ENCODE peak calls at places on chromosomes 3 and 15, in nine cellular contexts. One of them, this sample, is unnamed.

GRCh38 chr15:31605467-31605931 is 278.9 kb downstream of the KLF13 start:
- DNase-seq in upper lobe of left lung: no peak
- DNase-seq in stomach: no peak
- DNase-seq in tibial artery: no peak
- DNase-seq in IMR-90: peak
- DNase-seq in ovary: no peak
- DNase-seq in thyroid gland: peak
- DNase-seq in HCT116: no peak
- DNase-seq in OCI-LY7: no peak
- DNase-seq in this sample: no peak

GRCh38 chr3:100155105-100155504 is 40.8 kb upstream of the FILIP1L start:
- DNase-seq in tibial artery: no peak
- DNase-seq in upper lobe of left lung: no peak
- DNase-seq in OCI-LY7: no peak
- DNase-seq in ovary: no peak
- DNase-seq in thyroid gland: no peak
- DNase-seq in IMR-90: peak
- DNase-seq in HCT116: no peak
- DNase-seq in stomach: no peak
- DNase-seq in this sample: no peak

GRCh38 chr3:45554001-45554691 is 40.4 kb upstream of the LIMD1 start:
- DNase-seq in upper lobe of left lung: no peak
- DNase-seq in ovary: peak
- DNase-seq in stomach: peak
- DNase-seq in tibial artery: no peak
- DNase-seq in IMR-90: peak
- DNase-seq in OCI-LY7: peak
- DNase-seq in thyroid gland: no peak
- DNase-seq in HCT116: no peak
- DNase-seq in this sample: no peak

GRCh38 chr15:91055548-91056331 is 33.3 kb upstream of the VPS33B start:
- DNase-seq in ovary: no peak
- DNase-seq in OCI-LY7: peak
- DNase-seq in HCT116: peak
- DNase-seq in thyroid gland: peak
- DNase-seq in IMR-90: peak
- DNase-seq in stomach: peak
- DNase-seq in tibial artery: no peak
- DNase-seq in upper lobe of left lung: peak
- DNase-seq in this sample: peak

GRCh38 chr15:95883064-95883463 is 447.4 kb upstream of the NR2F2 start:
- DNase-seq in ovary: peak
- DNase-seq in IMR-90: no peak
- DNase-seq in stomach: no peak
- DNase-seq in upper lobe of left lung: no peak
- DNase-seq in tibial artery: no peak
- DNase-seq in thyroid gland: no peak
- DNase-seq in HCT116: no peak
- DNase-seq in OCI-LY7: no peak
- DNase-seq in this sample: no peak

GRCh38 chr3:130894130-130894872 is 417 bp downstream of the ATP2C1 start:
- DNase-seq in ovary: peak
- DNase-seq in upper lobe of left lung: peak
- DNase-seq in HCT116: no peak
- DNase-seq in stomach: peak
- DNase-seq in IMR-90: no peak
- DNase-seq in tibial artery: peak
- DNase-seq in thyroid gland: peak
- DNase-seq in OCI-LY7: peak
- DNase-seq in this sample: no peak

GRCh38 chr3:107206945-107207344 is 170.3 kb upstream of the CCDC54 start:
- DNase-seq in stomach: no peak
- DNase-seq in upper lobe of left lung: no peak
- DNase-seq in tibial artery: no peak
- DNase-seq in thyroid gland: peak
- DNase-seq in ovary: no peak
- DNase-seq in OCI-LY7: no peak
- DNase-seq in IMR-90: no peak
- DNase-seq in HCT116: no peak
- DNase-seq in this sample: no peak

GRCh38 chr3:49733551-49733950 is 9.8 kb upstream of the GMPPB start:
- DNase-seq in ovary: no peak
- DNase-seq in thyroid gland: no peak
- DNase-seq in tibial artery: peak
- DNase-seq in IMR-90: no peak
- DNase-seq in upper lobe of left lung: no peak
- DNase-seq in OCI-LY7: no peak
- DNase-seq in stomach: no peak
- DNase-seq in HCT116: no peak
- DNase-seq in this sample: no peak

GRCh38 chr3:156761007-156761406 is 65.1 kb upstream of the LEKR1 start:
- DNase-seq in thyroid gland: no peak
- DNase-seq in ovary: no peak
- DNase-seq in tibial artery: no peak
- DNase-seq in stomach: no peak
- DNase-seq in IMR-90: no peak
- DNase-seq in upper lobe of left lung: no peak
- DNase-seq in HCT116: no peak
- DNase-seq in OCI-LY7: no peak
- DNase-seq in this sample: no peak

GRCh38 chr3:125191730-125192129 is 20.8 kb downstream of the SLC12A8 start:
- DNase-seq in IMR-90: no peak
- DNase-seq in thyroid gland: no peak
- DNase-seq in ovary: no peak
- DNase-seq in stomach: no peak
- DNase-seq in HCT116: no peak
- DNase-seq in OCI-LY7: no peak
- DNase-seq in tibial artery: no peak
- DNase-seq in upper lobe of left lung: no peak
- DNase-seq in this sample: no peak

GRCh38 chr15:57992761-57993295 is 72.7 kb downstream of the ALDH1A2 start:
- DNase-seq in upper lobe of left lung: no peak
- DNase-seq in tibial artery: no peak
- DNase-seq in HCT116: no peak
- DNase-seq in thyroid gland: no peak
- DNase-seq in IMR-90: no peak
- DNase-seq in ovary: no peak
- DNase-seq in stomach: no peak
- DNase-seq in OCI-LY7: no peak
- DNase-seq in this sample: no peak

GRCh38 chr3:114887806-114888205 is 259.3 kb downstream of the ZBTB20 start:
- DNase-seq in ovary: no peak
- DNase-seq in stomach: no peak
- DNase-seq in HCT116: no peak
- DNase-seq in IMR-90: no peak
- DNase-seq in upper lobe of left lung: no peak
- DNase-seq in OCI-LY7: no peak
- DNase-seq in tibial artery: no peak
- DNase-seq in thyroid gland: no peak
- DNase-seq in this sample: no peak

GRCh38 chr15:95799286-95800187 is 531.0 kb upstream of the NR2F2 start:
- DNase-seq in stomach: no peak
- DNase-seq in upper lobe of left lung: no peak
- DNase-seq in OCI-LY7: no peak
- DNase-seq in ovary: no peak
- DNase-seq in HCT116: no peak
- DNase-seq in IMR-90: peak
- DNase-seq in thyroid gland: no peak
- DNase-seq in tibial artery: no peak
- DNase-seq in this sample: peak

GRCh38 chr3:45950686-45951600 is 7.7 kb downstream of the CXCR6 start:
- DNase-seq in ovary: no peak
- DNase-seq in OCI-LY7: no peak
- DNase-seq in stomach: peak
- DNase-seq in tibial artery: no peak
- DNase-seq in upper lobe of left lung: no peak
- DNase-seq in IMR-90: no peak
- DNase-seq in HCT116: no peak
- DNase-seq in thyroid gland: no peak
- DNase-seq in this sample: no peak

GRCh38 chr15:68431792-68432401 is at the start of gene ITGA11:
- DNase-seq in ovary: peak
- DNase-seq in IMR-90: peak
- DNase-seq in thyroid gland: peak
- DNase-seq in HCT116: no peak
- DNase-seq in tibial artery: peak
- DNase-seq in upper lobe of left lung: peak
- DNase-seq in OCI-LY7: no peak
- DNase-seq in stomach: peak
- DNase-seq in this sample: no peak

GRCh38 chr3:100104817-100105413 is 9.4 kb downstream of the FILIP1L start:
- DNase-seq in upper lobe of left lung: no peak
- DNase-seq in IMR-90: no peak
- DNase-seq in ovary: no peak
- DNase-seq in stomach: no peak
- DNase-seq in HCT116: no peak
- DNase-seq in tibial artery: no peak
- DNase-seq in thyroid gland: no peak
- DNase-seq in OCI-LY7: peak
- DNase-seq in this sample: peak

GRCh38 chr3:61649381-61650170 is 88.2 kb downstream of the PTPRG start:
- DNase-seq in upper lobe of left lung: no peak
- DNase-seq in stomach: no peak
- DNase-seq in OCI-LY7: no peak
- DNase-seq in ovary: no peak
- DNase-seq in tibial artery: no peak
- DNase-seq in thyroid gland: no peak
- DNase-seq in IMR-90: no peak
- DNase-seq in HCT116: no peak
- DNase-seq in this sample: no peak

GRCh38 chr3:61650719-61651118 is 89.3 kb downstream of the PTPRG start:
- DNase-seq in stomach: no peak
- DNase-seq in upper lobe of left lung: no peak
- DNase-seq in ovary: no peak
- DNase-seq in HCT116: no peak
- DNase-seq in tibial artery: no peak
- DNase-seq in OCI-LY7: no peak
- DNase-seq in thyroid gland: no peak
- DNase-seq in IMR-90: no peak
- DNase-seq in this sample: peak

GRCh38 chr3:61646360-61646759 is 85.0 kb downstream of the PTPRG start:
- DNase-seq in thyroid gland: no peak
- DNase-seq in ovary: no peak
- DNase-seq in IMR-90: no peak
- DNase-seq in upper lobe of left lung: no peak
- DNase-seq in HCT116: no peak
- DNase-seq in tibial artery: no peak
- DNase-seq in stomach: no peak
- DNase-seq in OCI-LY7: no peak
- DNase-seq in this sample: no peak

GRCh38 chr3:61646851-61647525 is 85.6 kb downstream of the PTPRG start:
- DNase-seq in tibial artery: no peak
- DNase-seq in HCT116: no peak
- DNase-seq in OCI-LY7: no peak
- DNase-seq in upper lobe of left lung: no peak
- DNase-seq in IMR-90: peak
- DNase-seq in stomach: no peak
- DNase-seq in thyroid gland: no peak
- DNase-seq in ovary: no peak
- DNase-seq in this sample: no peak

DNA sequence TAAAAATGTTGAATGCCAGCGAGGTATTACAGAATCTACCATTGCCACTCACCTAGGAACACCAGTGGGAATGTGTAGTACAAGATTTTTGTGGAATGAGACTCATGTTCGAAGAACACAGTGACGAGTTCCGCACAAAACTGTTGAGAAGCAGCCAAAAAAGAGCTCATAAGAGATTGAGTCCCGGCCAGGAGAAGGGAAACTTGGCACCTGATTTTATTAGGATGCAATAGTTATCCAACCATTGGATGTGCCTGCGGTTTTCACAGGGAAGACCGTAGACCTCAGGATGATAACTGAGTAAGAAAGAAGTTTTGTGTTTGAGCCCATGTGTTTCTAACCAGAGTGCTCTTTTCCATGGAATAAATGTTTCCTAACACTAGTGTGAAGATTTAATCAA is 88.9 kb downstream of the PTPRG start:
- DNase-seq in upper lobe of left lung: no peak
- DNase-seq in tibial artery: peak
- DNase-seq in OCI-LY7: no peak
- DNase-seq in ovary: peak
- DNase-seq in HCT116: no peak
- DNase-seq in stomach: no peak
- DNase-seq in IMR-90: peak
- DNase-seq in thyroid gland: peak
- DNase-seq in this sample: peak
- H3K4me3 ChIP-seq in upper lobe of left lung: no peak
- H3K4me3 ChIP-seq in tibial artery: no peak
- H3K4me3 ChIP-seq in OCI-LY7: no peak
- H3K4me3 ChIP-seq in ovary: no peak
- H3K4me3 ChIP-seq in HCT116: no peak
- H3K4me3 ChIP-seq in stomach: no peak
- H3K4me3 ChIP-seq in IMR-90: no peak
- H3K4me3 ChIP-seq in thyroid gland: no peak
- H3K4me3 ChIP-seq in this sample: no peak

GRCh38 chr3:14863324-14864100 is 44.8 kb downstream of the FGD5 start:
- DNase-seq in tibial artery: no peak
- DNase-seq in OCI-LY7: no peak
- DNase-seq in stomach: no peak
- DNase-seq in ovary: no peak
- DNase-seq in thyroid gland: no peak
- DNase-seq in HCT116: no peak
- DNase-seq in upper lobe of left lung: no peak
- DNase-seq in IMR-90: no peak
- DNase-seq in this sample: no peak
- TF ChIP-seq CTCF in tibial artery: no peak
- TF ChIP-seq CTCF in OCI-LY7: peak
- TF ChIP-seq CTCF in stomach: no peak
- TF ChIP-seq CTCF in ovary: no peak
- TF ChIP-seq CTCF in thyroid gland: no peak
- TF ChIP-seq CTCF in HCT116: peak
- TF ChIP-seq CTCF in upper lobe of left lung: peak
- TF ChIP-seq CTCF in IMR-90: no peak
- TF ChIP-seq CTCF in this sample: peak

GRCh38 chr15:37094542-37095196 is 5.7 kb downstream of the MEIS2 start:
- DNase-seq in OCI-LY7: no peak
- DNase-seq in IMR-90: peak
- DNase-seq in ovary: no peak
- DNase-seq in thyroid gland: no peak
- DNase-seq in tibial artery: no peak
- DNase-seq in upper lobe of left lung: no peak
- DNase-seq in stomach: no peak
- DNase-seq in HCT116: no peak
- DNase-seq in this sample: no peak
- H3K4me3 ChIP-seq in OCI-LY7: no peak
- H3K4me3 ChIP-seq in IMR-90: no peak
- H3K4me3 ChIP-seq in ovary: peak
- H3K4me3 ChIP-seq in thyroid gland: peak
- H3K4me3 ChIP-seq in tibial artery: no peak
- H3K4me3 ChIP-seq in upper lobe of left lung: peak
- H3K4me3 ChIP-seq in stomach: peak
- H3K4me3 ChIP-seq in HCT116: no peak
- H3K4me3 ChIP-seq in this sample: no peak

GRCh38 chr3:48561045-48561736 is 2.4 kb downstream of the UCN2 start:
- DNase-seq in tibial artery: peak
- DNase-seq in HCT116: no peak
- DNase-seq in upper lobe of left lung: peak
- DNase-seq in ovary: peak
- DNase-seq in stomach: peak
- DNase-seq in thyroid gland: peak
- DNase-seq in IMR-90: peak
- DNase-seq in OCI-LY7: peak
- DNase-seq in this sample: no peak
- TF ChIP-seq CTCF in tibial artery: no peak
- TF ChIP-seq CTCF in HCT116: no peak
- TF ChIP-seq CTCF in upper lobe of left lung: peak
- TF ChIP-seq CTCF in ovary: no peak
- TF ChIP-seq CTCF in stomach: no peak
- TF ChIP-seq CTCF in thyroid gland: no peak
- TF ChIP-seq CTCF in IMR-90: peak
- TF ChIP-seq CTCF in OCI-LY7: no peak
- TF ChIP-seq CTCF in this sample: no peak